ENCODE peak calls at places on chromosomes 7 and 10, in nine cellular contexts. B is fibroblast of lung, L is choroid plexus epithelial cell, T is left ventricle myocardium inferior, Y is adrenal gland, P is tibial artery, V is bronchial epithelial cell, Z is HCT116, G is esophagus squamous epithelium. U is an unnamed sample.

GRCh38 chr7:20409961-20410360 is 79.3 kb downstream of the ITGB8 start:
- DNase-seq in B (no peak), L (no peak), T (no peak), Y (no peak), P (no peak), V (peak), Z (no peak), G (no peak), U (no peak)

GRCh38 chr10:88428442-88428841 is 154.7 kb downstream of the RNLS start:
- DNase-seq in B (peak), L (peak), T (no peak), Y (no peak), P (no peak), V (peak), Z (peak), G (no peak), U (peak)

GRCh38 chr10:24982294-24983064 is 30.1 kb upstream of the PRTFDC1 start:
- DNase-seq in B (no peak), L (no peak), T (no peak), Y (no peak), P (no peak), V (no peak), Z (no peak), G (no peak), U (no peak)

GRCh38 chr10:13857465-13857864 is 270.7 kb downstream of the PRPF18 start:
- DNase-seq in B (no peak), L (no peak), T (no peak), Y (no peak), P (no peak), V (no peak), Z (no peak), G (no peak), U (no peak)

GRCh38 chr10:76581685-76582084 is 1055.9 kb downstream of the KCNMA1 start:
- DNase-seq in B (no peak), L (peak), T (no peak), Y (no peak), P (no peak), V (peak), Z (no peak), G (no peak), U (no peak)

GRCh38 chr7:43138710-43139601 is 26.5 kb downstream of the HECW1 start:
- DNase-seq in B (peak), L (peak), T (no peak), Y (no peak), P (no peak), V (no peak), Z (no peak), G (no peak), U (no peak)

GRCh38 chr10:110789604-110790428 is 81.9 kb upstream of the PDCD4 start:
- DNase-seq in B (no peak), L (no peak), T (no peak), Y (no peak), P (no peak), V (no peak), Z (no peak), G (no peak), U (no peak)

GRCh38 chr7:119861385-119861784 is 411.6 kb upstream of the KCND2 start:
- DNase-seq in B (no peak), L (no peak), T (no peak), Y (no peak), P (no peak), V (no peak), Z (no peak), G (no peak), U (no peak)

GRCh38 chr7:93018666-93019065 is 99.1 kb downstream of the SAMD9 start:
- DNase-seq in B (peak), L (no peak), T (no peak), Y (no peak), P (no peak), V (no peak), Z (no peak), G (no peak), U (no peak)

GRCh38 chr10:91220954-91221696 is 662 bp downstream of the PCGF5 start:
- DNase-seq in B (peak), L (peak), T (no peak), Y (peak), P (no peak), V (peak), Z (no peak), G (no peak), U (no peak)

GRCh38 chr10:28970231-28970630 is 292.9 kb downstream of the BAMBI start:
- DNase-seq in B (peak), L (peak), T (no peak), Y (no peak), P (no peak), V (no peak), Z (no peak), G (no peak), U (no peak)

GRCh38 chr10:120076966-120077706 is 184.6 kb downstream of the SEC23IP start:
- DNase-seq in B (no peak), L (no peak), T (no peak), Y (no peak), P (no peak), V (no peak), Z (no peak), G (no peak), U (no peak)

GRCh38 chr7:87218941-87219544 is 489 bp downstream of the TMEM243 start:
- DNase-seq in B (peak), L (peak), T (peak), Y (peak), P (peak), V (peak), Z (no peak), G (no peak), U (no peak)

GRCh38 chr10:43685744-43686143 is 37.1 kb upstream of the ZNF32 start:
- DNase-seq in B (no peak), L (no peak), T (peak), Y (no peak), P (no peak), V (no peak), Z (no peak), G (no peak), U (no peak)

GRCh38 chr10:69461327-69462025 is 10.2 kb downstream of the TSPAN15 start:
- DNase-seq in B (no peak), L (no peak), T (no peak), Y (no peak), P (no peak), V (no peak), Z (no peak), G (no peak), U (no peak)

GRCh38 chr7:44385384-44386138 is 60.2 kb upstream of the CAMK2B start:
- DNase-seq in B (no peak), L (peak), T (no peak), Y (no peak), P (no peak), V (no peak), Z (no peak), G (no peak), U (peak)

GRCh38 chr10:6228010-6228511 is 25.3 kb downstream of the PFKFB3 start:
- DNase-seq in B (peak), L (peak), T (no peak), Y (no peak), P (no peak), V (no peak), Z (no peak), G (no peak), U (no peak)

GRCh38 chr10:60238408-60239100 is 151.1 kb downstream of the ANK3 start:
- DNase-seq in B (peak), L (peak), T (no peak), Y (no peak), P (no peak), V (peak), Z (peak), G (no peak), U (no peak)

GRCh38 chr7:143345428-143345900 is 17.0 kb downstream of the FAM131B start:
- DNase-seq in B (peak), L (peak), T (peak), Y (no peak), P (peak), V (peak), Z (peak), G (no peak), U (no peak)

GRCh38 chr7:20199015-20199737 is 18.0 kb downstream of the MACC1 start:
- DNase-seq in B (peak), L (peak), T (peak), Y (no peak), P (peak), V (peak), Z (peak), G (no peak), U (peak)

GRCh38 chr7:65927489-65928448 is 54.2 kb downstream of the GUSB start:
- DNase-seq in B (no peak), L (peak), T (no peak), Y (no peak), P (no peak), V (no peak), Z (no peak), G (no peak), U (no peak)

GRCh38 chr10:97267671-97268070 is 24.8 kb downstream of the ARHGAP19 start:
- DNase-seq in B (no peak), L (no peak), T (no peak), Y (no peak), P (no peak), V (no peak), Z (no peak), G (no peak), U (no peak)

GRCh38 chr7:152579070-152579469 is 96.9 kb downstream of the XRCC2 start:
- DNase-seq in B (peak), L (no peak), T (no peak), Y (no peak), P (no peak), V (no peak), Z (no peak), G (no peak), U (no peak)

GRCh38 chr10:8897769-8898168 is 843.3 kb downstream of the GATA3 start:
- DNase-seq in B (no peak), L (no peak), T (no peak), Y (no peak), P (no peak), V (no peak), Z (no peak), G (no peak), U (no peak)

GRCh38 chr7:135206887-135207738 is 4.2 kb downstream of the WDR91 start:
- DNase-seq in B (no peak), L (no peak), T (no peak), Y (no peak), P (no peak), V (no peak), Z (no peak), G (no peak), U (no peak)

GRCh38 chr7:124839687-124840086 is 74.1 kb upstream of the GPR37 start:
- DNase-seq in B (no peak), L (no peak), T (no peak), Y (no peak), P (no peak), V (no peak), Z (no peak), G (no peak), U (no peak)

GRCh38 chr7:50069613-50070012 is 23.4 kb downstream of the ZPBP start:
- DNase-seq in B (no peak), L (no peak), T (no peak), Y (no peak), P (no peak), V (peak), Z (no peak), G (no peak), U (no peak)

GRCh38 chr10:83343676-83344075 is 795.6 kb upstream of the GHITM start:
- DNase-seq in B (no peak), L (no peak), T (no peak), Y (no peak), P (no peak), V (no peak), Z (no peak), G (no peak), U (no peak)

DNA sequence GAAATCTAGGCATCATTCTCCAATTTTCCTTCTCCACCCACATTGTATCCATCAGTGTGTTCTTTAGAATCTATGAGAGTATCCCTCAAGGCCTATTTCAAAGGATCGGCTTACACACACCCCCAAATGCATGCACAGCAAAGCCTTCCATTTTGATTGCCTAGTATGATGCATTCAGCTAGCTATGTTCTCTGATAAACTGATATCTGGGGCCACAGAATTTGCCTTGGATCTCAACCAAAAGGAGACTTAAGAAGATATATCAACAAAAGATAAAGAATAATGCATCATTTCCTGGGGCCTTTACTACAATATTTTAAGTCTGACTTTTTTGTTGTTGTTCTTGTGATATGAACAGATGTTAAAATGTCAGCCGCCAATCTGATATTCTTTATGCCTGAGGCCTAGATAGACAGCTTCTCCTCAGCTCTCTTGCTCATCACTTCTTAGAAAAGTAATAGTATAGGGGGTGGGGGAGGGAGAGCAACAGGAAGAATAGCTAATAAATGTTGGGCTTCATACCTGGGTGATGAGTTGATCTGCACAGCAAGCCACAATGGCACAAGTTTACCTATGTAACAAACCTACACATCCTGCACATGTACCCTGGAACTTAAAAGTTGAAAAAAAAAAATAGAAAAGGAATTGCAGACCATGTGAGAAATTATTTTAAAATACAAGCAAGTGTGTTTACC is 792.9 kb upstream of the GHITM start:
- DNase-seq in B (no peak), L (peak), T (no peak), Y (no peak), P (no peak), V (peak), Z (no peak), G (no peak), U (no peak)
- H3K4me3 ChIP-seq in B (no peak), L (no peak), T (no peak), Y (no peak), P (no peak), V (no peak), Z (no peak), G (no peak), U (no peak)

GRCh38 chr10:34824870-34825269 is 9.8 kb upstream of the PARD3 start:
- DNase-seq in B (no peak), L (no peak), T (no peak), Y (no peak), P (no peak), V (no peak), Z (no peak), G (no peak), U (no peak)
- TF ChIP-seq CTCF in B (no peak), L (peak), T (peak), Y (no peak), P (no peak), V (peak), Z (peak), G (no peak), U (peak)

GRCh38 chr7:42084263-42084662 is 152.7 kb downstream of the GLI3 start:
- DNase-seq in B (no peak), L (no peak), T (no peak), Y (no peak), P (no peak), V (no peak), Z (no peak), G (no peak), U (no peak)

GRCh38 chr7:42083284-42083683 is 153.7 kb downstream of the GLI3 start:
- DNase-seq in B (no peak), L (no peak), T (no peak), Y (no peak), P (no peak), V (no peak), Z (no peak), G (no peak), U (no peak)

GRCh38 chr7:42081672-42082071 is 155.3 kb downstream of the GLI3 start:
- DNase-seq in B (no peak), L (no peak), T (no peak), Y (no peak), P (no peak), V (no peak), Z (no peak), G (no peak), U (no peak)

GRCh38 chr7:42080831-42081230 is 156.2 kb downstream of the GLI3 start:
- DNase-seq in B (peak), L (no peak), T (no peak), Y (no peak), P (no peak), V (no peak), Z (no peak), G (no peak), U (peak)

GRCh38 chr7:42082144-42082543 is 154.9 kb downstream of the GLI3 start:
- DNase-seq in B (peak), L (peak), T (no peak), Y (no peak), P (no peak), V (peak), Z (no peak), G (no peak), U (peak)
- H3K4me3 ChIP-seq in B (no peak), L (no peak), T (no peak), Y (no peak), P (no peak), V (no peak), Z (no peak), G (no peak), U (no peak)

GRCh38 chr7:6164491-6164890 is 107.9 kb downstream of the CYTH3 start:
- DNase-seq in B (no peak), L (peak), T (peak), Y (no peak), P (no peak), V (no peak), Z (no peak), G (no peak), U (no peak)
- TF ChIP-seq CTCF in B (no peak), L (peak), T (peak), Y (peak), P (no peak), V (peak), Z (no peak), G (no peak), U (peak)

GRCh38 chr7:156608176-156608478 is 32.4 kb upstream of the RNF32 start:
- DNase-seq in B (no peak), L (no peak), T (no peak), Y (no peak), P (no peak), V (no peak), Z (no peak), G (no peak), U (no peak)
- H3K4me3 ChIP-seq in B (peak), L (peak), T (peak), Y (peak), P (peak), V (no peak), Z (no peak), G (peak), U (peak)

GRCh38 chr10:66919248-66919647 is 6.6 kb upstream of the LRRTM3 start:
- DNase-seq in B (no peak), L (no peak), T (no peak), Y (no peak), P (no peak), V (no peak), Z (no peak), G (no peak), U (no peak)

GRCh38 chr10:66916030-66916429 is 9.8 kb upstream of the LRRTM3 start:
- DNase-seq in B (peak), L (no peak), T (no peak), Y (no peak), P (no peak), V (peak), Z (no peak), G (no peak), U (no peak)

GRCh38 chr10:66917104-66917503 is 8.7 kb upstream of the LRRTM3 start:
- DNase-seq in B (no peak), L (no peak), T (no peak), Y (no peak), P (no peak), V (no peak), Z (no peak), G (no peak), U (no peak)
- TF ChIP-seq CTCF in B (no peak), L (no peak), T (no peak), Y (no peak), P (no peak), V (no peak), Z (no peak), G (no peak), U (peak)

DNA sequence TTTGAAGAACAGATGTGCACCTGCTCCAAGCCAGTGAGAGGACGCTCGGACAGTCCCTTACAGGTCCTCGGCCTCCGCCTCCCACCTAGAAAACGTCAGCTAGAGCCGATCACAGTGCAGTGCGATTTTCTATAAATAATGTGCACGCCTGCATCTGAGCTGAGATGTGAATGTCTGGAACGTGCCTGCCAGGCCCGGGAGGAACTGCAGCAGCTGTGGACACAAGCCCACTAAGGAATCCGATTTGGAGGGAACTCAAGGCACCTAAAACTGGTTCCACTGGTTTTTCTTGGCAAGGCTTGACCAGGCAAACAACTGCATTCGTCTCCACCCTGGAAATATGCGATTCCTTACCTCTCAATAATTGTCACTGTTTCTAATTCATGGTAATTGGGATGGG is 76.3 kb downstream of the DIP2C start:
- DNase-seq in B (no peak), L (no peak), T (peak), Y (no peak), P (no peak), V (peak), Z (peak), G (no peak), U (no peak)
- H3K4me3 ChIP-seq in B (no peak), L (no peak), T (peak), Y (no peak), P (no peak), V (no peak), Z (no peak), G (peak), U (no peak)

DNA sequence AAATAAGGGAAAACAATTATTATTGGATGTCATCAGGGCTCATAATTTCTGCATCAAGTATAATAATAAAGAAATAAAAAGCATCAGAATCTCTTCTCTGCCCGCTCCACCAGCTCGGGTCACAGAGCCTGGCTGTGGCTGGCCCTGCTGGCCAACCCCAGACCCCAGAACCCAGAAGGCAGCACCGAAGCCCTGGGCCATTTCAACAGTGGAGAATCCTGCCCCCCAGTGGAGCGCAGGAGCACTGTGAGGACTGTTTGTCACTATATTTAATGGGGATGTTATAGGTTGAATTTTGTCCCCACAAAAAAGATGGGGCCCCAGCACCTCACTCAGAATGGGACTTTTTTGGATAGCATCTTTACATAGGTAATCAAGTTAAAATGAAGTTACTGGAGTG is 27.3 kb downstream of the DENND11 start:
- DNase-seq in B (no peak), L (no peak), T (no peak), Y (no peak), P (no peak), V (no peak), Z (no peak), G (no peak), U (no peak)
- TF ChIP-seq CTCF in B (no peak), L (peak), T (peak), Y (peak), P (no peak), V (peak), Z (peak), G (peak), U (peak)

U was measured in epithelial cell of proximal tubule.